ENCODE peak calls at places on chromosomes 4 and X, in seven cellular contexts. Y is effector memory CD4-positive, alpha-beta T cell; X is mammary epithelial cell; S is hepatocyte; R is HCT116; G is mucosa of descending colon; T is tibial nerve. A is an unnamed sample.
A peak's percentile ranks its signal among the peaks of the same experiment; 100 is the strongest.

GRCh38 chr4:81491943-81492342 is 20.2 kb upstream of the RASGEF1B start:
- DNase-seq in Y (no peak), X (peak; percentile 71), S (no peak), R (no peak), G (no peak), T (no peak), A (no peak)

GRCh38 chrX:13069771-13070410 is 25.5 kb upstream of the FAM9C start:
- DNase-seq in Y (no peak), X (no peak), S (no peak), R (no peak), G (no peak), T (no peak), A (no peak)

GRCh38 chr4:17528526-17529165 is 13.7 kb downstream of the CLRN2 start:
- DNase-seq in Y (no peak), X (no peak), S (no peak), R (no peak), G (no peak), T (no peak), A (no peak)

GRCh38 chrX:153588782-153589446 is 10.0 kb downstream of the CCNQ start:
- DNase-seq in Y (no peak), X (no peak), S (no peak), R (no peak), G (peak; percentile 48), T (no peak), A (no peak)

GRCh38 chrX:40644821-40645358 is 2.5 kb downstream of the CXorf38 start:
- DNase-seq in Y (peak; percentile 34), X (peak; percentile 48), S (peak; percentile 38), R (no peak), G (peak; percentile 80), T (peak; percentile 18), A (no peak)

GRCh38 chr4:74304136-74304628 is 4.1 kb upstream of the EPGN start:
- DNase-seq in Y (no peak), X (no peak), S (no peak), R (no peak), G (no peak), T (no peak), A (no peak)

GRCh38 chrX:23901065-23901464 is 6.7 kb downstream of the APOO start:
- DNase-seq in Y (no peak), X (peak; percentile 97), S (peak; percentile 58), R (peak; percentile 73), G (no peak), T (no peak), A (no peak)

GRCh38 chrX:29382811-29383210 is 795.6 kb downstream of the IL1RAPL1 start:
- DNase-seq in Y (no peak), X (no peak), S (no peak), R (no peak), G (no peak), T (no peak), A (no peak)

GRCh38 chr4:108683479-108683878 is 33.1 kb downstream of the OSTC start:
- DNase-seq in Y (no peak), X (peak; percentile 16), S (peak; percentile 21), R (peak; percentile 15), G (no peak), T (no peak), A (no peak)

GRCh38 chr4:170226288-170226687 is 136.5 kb upstream of the AADAT start:
- DNase-seq in Y (no peak), X (no peak), S (peak; percentile 31), R (no peak), G (no peak), T (no peak), A (no peak)

GRCh38 chrX:120773801-120774200 is 101.9 kb downstream of the CT47B1 start:
- DNase-seq in Y (no peak), X (no peak), S (no peak), R (no peak), G (no peak), T (no peak), A (no peak)

GRCh38 chrX:997631-998137 is 214.8 kb downstream of the CRLF2 start:
- DNase-seq in Y (no peak), X (no peak), S (no peak), R (no peak), G (no peak), T (no peak), A (no peak)

GRCh38 chr4:53574528-53574927 is 16.8 kb downstream of the LNX1 start:
- DNase-seq in Y (no peak), X (no peak), S (no peak), R (no peak), G (no peak), T (no peak), A (no peak)

GRCh38 chr4:9999956-10000551 is 21.2 kb downstream of the SLC2A9 start:
- DNase-seq in Y (no peak), X (peak; percentile 75), S (no peak), R (no peak), G (no peak), T (no peak), A (no peak)

GRCh38 chr4:29051381-29051965 is 1668.7 kb upstream of the PCDH7 start:
- DNase-seq in Y (no peak), X (peak; percentile 22), S (no peak), R (no peak), G (no peak), T (no peak), A (no peak)

GRCh38 chr4:151641167-151641566 is 119.6 kb downstream of the GATB start:
- DNase-seq in Y (no peak), X (peak; percentile 88), S (no peak), R (no peak), G (no peak), T (no peak), A (no peak)

GRCh38 chrX:41895826-41896225 is 27.5 kb downstream of the CASK start:
- DNase-seq in Y (no peak), X (no peak), S (no peak), R (no peak), G (no peak), T (no peak), A (no peak)

GRCh38 chrX:134019567-134020206 is 34.3 kb upstream of the GPC3 start:
- DNase-seq in Y (no peak), X (no peak), S (no peak), R (no peak), G (no peak), T (no peak), A (no peak)

GRCh38 chrX:115582871-115583729 is 22.1 kb downstream of the PLS3 start:
- DNase-seq in Y (no peak), X (peak; percentile 43), S (peak; percentile 56), R (no peak), G (no peak), T (no peak), A (no peak)

GRCh38 chrX:123834116-123834515 is 25.7 kb upstream of the XIAP start:
- DNase-seq in Y (no peak), X (no peak), S (no peak), R (no peak), G (no peak), T (no peak), A (no peak)

GRCh38 chr4:6278801-6279197 is 9.1 kb downstream of the WFS1 start:
- DNase-seq in Y (no peak), X (no peak), S (peak; percentile 72), R (no peak), G (no peak), T (no peak), A (no peak)

DNA sequence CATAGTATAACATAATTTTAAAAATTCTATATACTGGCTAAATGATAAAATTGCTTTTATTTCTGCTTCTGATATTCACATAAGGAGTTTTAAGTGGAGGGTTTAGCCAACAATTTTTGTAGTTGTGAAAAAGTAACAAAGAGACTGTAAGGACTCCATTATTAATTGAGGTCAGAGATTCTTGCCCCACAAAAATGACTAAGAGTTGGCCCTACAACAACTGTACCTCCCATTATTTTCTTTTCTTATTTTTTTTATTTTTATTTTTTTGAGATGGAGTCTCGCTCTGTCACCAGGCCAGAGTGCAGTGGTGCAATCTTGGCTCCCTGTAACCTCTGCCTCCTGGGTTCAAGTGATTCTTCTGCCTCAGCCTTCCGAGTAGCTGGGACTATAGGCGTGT is 9.4 kb upstream of the ADH1B start:
- DNase-seq in Y (no peak), X (no peak), S (no peak), R (no peak), G (no peak), T (no peak), A (no peak)
- H3K9me3 ChIP-seq in Y (no peaks in the 10 kb centered on the region), X (no peaks in the 10 kb centered on the region), S (no peaks in the 10 kb centered on the region), R (no peaks in the 10 kb centered on the region), G (peaks cover 3% of the 10 kb centered on the region), T (no peaks in the 10 kb centered on the region), A (no peaks in the 10 kb centered on the region)

DNA sequence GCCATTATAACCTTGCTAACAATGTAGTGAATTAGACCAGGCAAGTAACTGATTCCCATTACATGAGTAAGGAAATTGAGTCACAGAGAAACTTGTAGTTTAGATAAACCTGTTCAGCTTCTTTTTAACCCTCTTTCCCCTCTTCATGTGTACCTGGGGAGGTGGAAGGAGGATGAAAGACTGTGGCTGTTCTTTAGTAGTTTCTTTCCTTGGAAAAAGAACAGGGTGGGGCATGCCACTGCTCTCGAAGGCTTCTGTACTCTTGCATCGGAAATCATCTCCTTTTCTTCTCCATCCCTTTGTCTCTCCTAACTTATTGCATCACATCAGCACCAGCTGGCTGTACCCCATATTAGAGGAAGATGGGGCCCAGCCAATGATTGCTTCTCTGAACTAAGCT is 171.4 kb downstream of the PPARGC1A start:
- DNase-seq in Y (no peak), X (no peak), S (no peak), R (no peak), G (no peak), T (no peak), A (no peak)
- H3K9me3 ChIP-seq in Y (no peaks in the 10 kb centered on the region), X (no peaks in the 10 kb centered on the region), S (no peaks in the 10 kb centered on the region), R (peaks cover 14% of the 10 kb centered on the region), G (no peaks in the 10 kb centered on the region), T (no peaks in the 10 kb centered on the region), A (no peaks in the 10 kb centered on the region)

GRCh38 chr4:8435656-8436121 is 4.8 kb downstream of the ACOX3 start:
- DNase-seq in Y (peak; percentile 5), X (peak; percentile 32), S (no peak), R (no peak), G (no peak), T (no peak), A (no peak)
- H3K9me3 ChIP-seq in Y (no peaks in the 10 kb centered on the region), X (no peaks in the 10 kb centered on the region), S (no peaks in the 10 kb centered on the region), R (no peaks in the 10 kb centered on the region), G (no peaks in the 10 kb centered on the region), T (no peaks in the 10 kb centered on the region), A (no peaks in the 10 kb centered on the region)

GRCh38 chr4:24966076-24966475 is 53.2 kb upstream of the CCDC149 start:
- DNase-seq in Y (no peak), X (no peak), S (no peak), R (no peak), G (no peak), T (no peak), A (no peak)

GRCh38 chr4:24967346-24967745 is 54.5 kb upstream of the CCDC149 start:
- DNase-seq in Y (no peak), X (no peak), S (no peak), R (no peak), G (no peak), T (no peak), A (no peak)

GRCh38 chr4:24968992-24969391 is 56.1 kb upstream of the CCDC149 start:
- DNase-seq in Y (no peak), X (no peak), S (no peak), R (no peak), G (no peak), T (no peak), A (no peak)

GRCh38 chr4:24965627-24966026 is 52.8 kb upstream of the CCDC149 start:
- DNase-seq in Y (no peak), X (no peak), S (no peak), R (no peak), G (no peak), T (no peak), A (no peak)

DNA sequence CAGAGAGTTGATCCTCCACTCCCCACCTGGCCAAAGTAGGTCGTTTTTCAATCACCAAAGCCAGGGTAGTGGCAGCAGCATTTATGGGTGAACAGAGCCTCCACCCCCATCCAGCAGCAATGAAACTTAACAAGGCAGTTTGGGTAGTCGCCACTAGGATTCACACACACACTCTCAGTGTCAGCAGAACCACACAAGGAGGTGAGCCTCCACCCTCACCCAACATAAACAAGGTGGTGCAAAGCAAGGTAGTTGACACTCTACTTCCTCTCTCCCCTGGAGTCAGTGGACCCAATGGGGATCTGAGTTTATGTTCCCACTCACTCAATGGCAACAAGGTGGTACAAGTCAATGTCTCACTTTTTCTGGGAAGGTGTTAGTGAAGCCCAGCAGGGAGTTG is 50.4 kb upstream of the CCDC149 start:
- DNase-seq in Y (no peak), X (no peak), S (no peak), R (no peak), G (no peak), T (no peak), A (no peak)
- H3K9me3 ChIP-seq in Y (peaks cover 9% of the 10 kb centered on the region), X (no peaks in the 10 kb centered on the region), S (no peaks in the 10 kb centered on the region), R (no peaks in the 10 kb centered on the region), G (peaks cover 9% of the 10 kb centered on the region), T (no peaks in the 10 kb centered on the region), A (no peaks in the 10 kb centered on the region)